ENCODE peak calls at places on chromosomes 6 and 20, in six cellular contexts. One of them, this sample, is unnamed.

GRCh38 chr6:116902634-116903033 is 25.6 kb downstream of the RFX6 start:
- DNase-seq in GDM1: no peak
- DNase-seq in amniotic stem cell: no peak
- DNase-seq in cardiac muscle cell: no peak
- DNase-seq in substantia nigra: no peak
- DNase-seq in H9: no peak
- DNase-seq in this sample: no peak

GRCh38 chr6:136592930-136593673 is 42.9 kb upstream of the MAP7 start:
- DNase-seq in amniotic stem cell: no peak
- DNase-seq in cardiac muscle cell: no peak
- DNase-seq in GDM1: no peak
- DNase-seq in H9: no peak
- DNase-seq in substantia nigra: no peak
- DNase-seq in this sample: no peak

GRCh38 chr20:6705106-6705766 is 62.2 kb upstream of the BMP2 start:
- DNase-seq in cardiac muscle cell: no peak
- DNase-seq in substantia nigra: no peak
- DNase-seq in amniotic stem cell: no peak
- DNase-seq in H9: no peak
- DNase-seq in GDM1: no peak
- DNase-seq in this sample: peak; percentile 78

GRCh38 chr6:104887350-104887749 is 27.6 kb upstream of the HACE1 start:
- DNase-seq in GDM1: no peak
- DNase-seq in amniotic stem cell: no peak
- DNase-seq in H9: no peak
- DNase-seq in cardiac muscle cell: peak; percentile 83
- DNase-seq in substantia nigra: no peak
- DNase-seq in this sample: peak; percentile 61

GRCh38 chr6:108666656-108667260 is 106.0 kb downstream of the FOXO3 start:
- DNase-seq in GDM1: no peak
- DNase-seq in substantia nigra: no peak
- DNase-seq in cardiac muscle cell: peak; percentile 40
- DNase-seq in H9: no peak
- DNase-seq in amniotic stem cell: no peak
- DNase-seq in this sample: no peak

GRCh38 chr6:95686858-95687257 is 109.5 kb downstream of the MANEA start:
- DNase-seq in cardiac muscle cell: no peak
- DNase-seq in GDM1: no peak
- DNase-seq in H9: no peak
- DNase-seq in amniotic stem cell: no peak
- DNase-seq in substantia nigra: no peak
- DNase-seq in this sample: no peak

GRCh38 chr6:52022675-52023074 is 64.7 kb downstream of the PKHD1 start:
- DNase-seq in amniotic stem cell: no peak
- DNase-seq in substantia nigra: no peak
- DNase-seq in GDM1: no peak
- DNase-seq in cardiac muscle cell: no peak
- DNase-seq in H9: no peak
- DNase-seq in this sample: no peak

GRCh38 chr20:11350126-11351005 is 567.3 kb upstream of the BTBD3 start:
- DNase-seq in substantia nigra: no peak
- DNase-seq in cardiac muscle cell: no peak
- DNase-seq in GDM1: no peak
- DNase-seq in H9: no peak
- DNase-seq in amniotic stem cell: no peak
- DNase-seq in this sample: no peak

GRCh38 chr6:111843347-111844147 is 29.7 kb downstream of the FYN start:
- DNase-seq in substantia nigra: no peak
- DNase-seq in GDM1: no peak
- DNase-seq in amniotic stem cell: no peak
- DNase-seq in cardiac muscle cell: peak; percentile 29
- DNase-seq in H9: no peak
- DNase-seq in this sample: no peak

GRCh38 chr20:10352934-10353866 is 80.8 kb downstream of the MKKS start:
- DNase-seq in GDM1: no peak
- DNase-seq in cardiac muscle cell: no peak
- DNase-seq in H9: no peak
- DNase-seq in amniotic stem cell: no peak
- DNase-seq in substantia nigra: no peak
- DNase-seq in this sample: no peak

GRCh38 chr6:36623547-36624459 is 29.6 kb downstream of the SRSF3 start:
- DNase-seq in GDM1: peak; percentile 69
- DNase-seq in amniotic stem cell: no peak
- DNase-seq in cardiac muscle cell: peak; percentile 85
- DNase-seq in H9: peak; percentile 86
- DNase-seq in substantia nigra: peak; percentile 32
- DNase-seq in this sample: peak; percentile 90

GRCh38 chr6:160135922-160136655 is 14.5 kb downstream of the SLC22A1 start:
- DNase-seq in cardiac muscle cell: no peak
- DNase-seq in amniotic stem cell: no peak
- DNase-seq in substantia nigra: no peak
- DNase-seq in GDM1: no peak
- DNase-seq in H9: no peak
- DNase-seq in this sample: peak; percentile 40

GRCh38 chr20:59598625-59599310 is 5.6 kb upstream of the PHACTR3 start:
- DNase-seq in cardiac muscle cell: peak; percentile 7
- DNase-seq in GDM1: no peak
- DNase-seq in amniotic stem cell: no peak
- DNase-seq in substantia nigra: no peak
- DNase-seq in H9: peak; percentile 70
- DNase-seq in this sample: no peak

GRCh38 chr6:81834141-81834621 is 81.7 kb upstream of the TENT5A start:
- DNase-seq in amniotic stem cell: peak; percentile 34
- DNase-seq in substantia nigra: no peak
- DNase-seq in cardiac muscle cell: no peak
- DNase-seq in GDM1: no peak
- DNase-seq in H9: no peak
- DNase-seq in this sample: no peak

GRCh38 chr6:34806738-34807453 is 15.0 kb downstream of the BLTP3A start:
- DNase-seq in H9: no peak
- DNase-seq in GDM1: no peak
- DNase-seq in substantia nigra: no peak
- DNase-seq in cardiac muscle cell: no peak
- DNase-seq in amniotic stem cell: no peak
- DNase-seq in this sample: peak; percentile 66

GRCh38 chr20:33488201-33488600 is 1.7 kb upstream of the CBFA2T2 start:
- DNase-seq in cardiac muscle cell: no peak
- DNase-seq in amniotic stem cell: no peak
- DNase-seq in GDM1: no peak
- DNase-seq in H9: no peak
- DNase-seq in substantia nigra: no peak
- DNase-seq in this sample: no peak

GRCh38 chr6:149114167-149114566 is 203.3 kb upstream of the TAB2 start:
- DNase-seq in cardiac muscle cell: peak; percentile 9
- DNase-seq in substantia nigra: no peak
- DNase-seq in amniotic stem cell: no peak
- DNase-seq in GDM1: no peak
- DNase-seq in H9: no peak
- DNase-seq in this sample: no peak

GRCh38 chr20:10602141-10602660 is 71.6 kb downstream of the JAG1 start:
- DNase-seq in substantia nigra: no peak
- DNase-seq in H9: no peak
- DNase-seq in GDM1: no peak
- DNase-seq in amniotic stem cell: no peak
- DNase-seq in cardiac muscle cell: no peak
- DNase-seq in this sample: no peak

GRCh38 chr6:158160932-158161539 is 7.0 kb downstream of the SERAC1 start:
- DNase-seq in GDM1: no peak
- DNase-seq in amniotic stem cell: peak; percentile 16
- DNase-seq in substantia nigra: no peak
- DNase-seq in cardiac muscle cell: no peak
- DNase-seq in H9: no peak
- DNase-seq in this sample: no peak

GRCh38 chr6:150456466-150456865 is 87.7 kb downstream of the IYD start:
- DNase-seq in amniotic stem cell: no peak
- DNase-seq in GDM1: no peak
- DNase-seq in cardiac muscle cell: no peak
- DNase-seq in H9: no peak
- DNase-seq in substantia nigra: no peak
- DNase-seq in this sample: peak; percentile 61

GRCh38 chr6:82761674-82762345 is 303.8 kb downstream of the UBE3D start:
- DNase-seq in GDM1: no peak
- DNase-seq in substantia nigra: no peak
- DNase-seq in cardiac muscle cell: peak; percentile 8
- DNase-seq in amniotic stem cell: no peak
- DNase-seq in H9: no peak
- DNase-seq in this sample: no peak

GRCh38 chr6:147322299-147323162 is 118.3 kb downstream of the STXBP5 start:
- DNase-seq in amniotic stem cell: no peak
- DNase-seq in substantia nigra: no peak
- DNase-seq in GDM1: peak; percentile 76
- DNase-seq in H9: no peak
- DNase-seq in cardiac muscle cell: no peak
- DNase-seq in this sample: no peak

GRCh38 chr6:9783567-9783966 is 631.3 kb downstream of the TFAP2A start:
- DNase-seq in amniotic stem cell: no peak
- DNase-seq in cardiac muscle cell: no peak
- DNase-seq in H9: no peak
- DNase-seq in substantia nigra: no peak
- DNase-seq in GDM1: no peak
- DNase-seq in this sample: no peak

GRCh38 chr6:116218172-116218633 is 35.7 kb downstream of the TSPYL4 start:
- DNase-seq in amniotic stem cell: peak; percentile 0
- DNase-seq in cardiac muscle cell: no peak
- DNase-seq in substantia nigra: no peak
- DNase-seq in GDM1: no peak
- DNase-seq in H9: no peak
- DNase-seq in this sample: no peak

GRCh38 chr6:4929319-4929718 is 74.5 kb downstream of the RPP40 start:
- DNase-seq in GDM1: no peak
- DNase-seq in cardiac muscle cell: no peak
- DNase-seq in H9: no peak
- DNase-seq in amniotic stem cell: no peak
- DNase-seq in substantia nigra: no peak
- DNase-seq in this sample: no peak

GRCh38 chr6:113809818-113810217 is 47.3 kb upstream of the MARCKS start:
- DNase-seq in substantia nigra: no peak
- DNase-seq in cardiac muscle cell: no peak
- DNase-seq in H9: no peak
- DNase-seq in amniotic stem cell: no peak
- DNase-seq in GDM1: peak; percentile 20
- DNase-seq in this sample: no peak

GRCh38 chr6:113596907-113597583 is 260.1 kb upstream of the MARCKS start:
- DNase-seq in GDM1: no peak
- DNase-seq in cardiac muscle cell: peak; percentile 20
- DNase-seq in amniotic stem cell: no peak
- DNase-seq in H9: no peak
- DNase-seq in substantia nigra: no peak
- DNase-seq in this sample: no peak

GRCh38 chr6:39937686-39938333 is 3.5 kb upstream of the MOCS1 start:
- DNase-seq in H9: no peak
- DNase-seq in GDM1: no peak
- DNase-seq in amniotic stem cell: no peak
- DNase-seq in cardiac muscle cell: no peak
- DNase-seq in substantia nigra: no peak
- DNase-seq in this sample: no peak

GRCh38 chr6:76703786-76704185 is 631.3 kb upstream of the IMPG1 start:
- DNase-seq in cardiac muscle cell: no peak
- DNase-seq in substantia nigra: no peak
- DNase-seq in GDM1: no peak
- DNase-seq in amniotic stem cell: no peak
- DNase-seq in H9: no peak
- DNase-seq in this sample: no peak

GRCh38 chr6:10395946-10396577 is 18.8 kb downstream of the TFAP2A start:
- DNase-seq in H9: peak; percentile 73
- DNase-seq in amniotic stem cell: no peak
- DNase-seq in GDM1: no peak
- DNase-seq in substantia nigra: no peak
- DNase-seq in cardiac muscle cell: no peak
- DNase-seq in this sample: peak; percentile 84

GRCh38 chr6:85462673-85463072 is 12.8 kb downstream of the NT5E start:
- DNase-seq in cardiac muscle cell: no peak
- DNase-seq in substantia nigra: no peak
- DNase-seq in H9: no peak
- DNase-seq in amniotic stem cell: no peak
- DNase-seq in GDM1: no peak
- DNase-seq in this sample: no peak

GRCh38 chr6:158043586-158044524 is 62.2 kb downstream of the SYNJ2 start:
- DNase-seq in amniotic stem cell: no peak
- DNase-seq in H9: peak; percentile 22
- DNase-seq in cardiac muscle cell: peak; percentile 10
- DNase-seq in substantia nigra: no peak
- DNase-seq in GDM1: no peak
- DNase-seq in this sample: no peak

GRCh38 chr6:26240981-26241770 is 123.8 kb upstream of the BTN3A2 start:
- DNase-seq in GDM1: no peak
- DNase-seq in cardiac muscle cell: no peak
- DNase-seq in amniotic stem cell: peak; percentile 55
- DNase-seq in H9: no peak
- DNase-seq in substantia nigra: no peak
- DNase-seq in this sample: no peak

GRCh38 chr20:17872920-17873319 is 95.7 kb downstream of the SNX5 start:
- DNase-seq in H9: no peak
- DNase-seq in cardiac muscle cell: no peak
- DNase-seq in GDM1: no peak
- DNase-seq in substantia nigra: no peak
- DNase-seq in amniotic stem cell: no peak
- DNase-seq in this sample: no peak

GRCh38 chr6:137903933-137904821 is 37.1 kb downstream of the TNFAIP3 start:
- DNase-seq in amniotic stem cell: no peak
- DNase-seq in substantia nigra: no peak
- DNase-seq in H9: no peak
- DNase-seq in cardiac muscle cell: no peak
- DNase-seq in GDM1: no peak
- DNase-seq in this sample: no peak